ENCODE peak calls at places on chromosomes 3 and 15, in five cellular contexts. One of them, this sample, is unnamed.

GRCh38 chr3:63151893-63152292 is 126.2 kb upstream of the SYNPR start:
- DNase-seq in heart left ventricle: no peak
- DNase-seq in cardiac fibroblast: no peak
- DNase-seq in stomach: no peak
- DNase-seq in A549: no peak
- DNase-seq in this sample: no peak

GRCh38 chr3:45119824-45120614 is 26.2 kb downstream of the CDCP1 start:
- DNase-seq in heart left ventricle: no peak
- DNase-seq in cardiac fibroblast: peak
- DNase-seq in stomach: no peak
- DNase-seq in A549: no peak
- DNase-seq in this sample: no peak

GRCh38 chr15:72813345-72814004 is 29.9 kb upstream of the ADPGK start:
- DNase-seq in heart left ventricle: no peak
- DNase-seq in cardiac fibroblast: no peak
- DNase-seq in stomach: no peak
- DNase-seq in A549: no peak
- DNase-seq in this sample: no peak

GRCh38 chr3:12339701-12340480 is 51.0 kb downstream of the PPARG start:
- DNase-seq in heart left ventricle: no peak
- DNase-seq in cardiac fibroblast: no peak
- DNase-seq in stomach: no peak
- DNase-seq in A549: no peak
- DNase-seq in this sample: no peak

GRCh38 chr3:53255360-53255774 is 455 bp downstream of the TKT start:
- DNase-seq in heart left ventricle: peak
- DNase-seq in cardiac fibroblast: peak
- DNase-seq in stomach: peak
- DNase-seq in A549: no peak
- DNase-seq in this sample: no peak

GRCh38 chr15:76060098-76060989 is 559 bp downstream of the TMEM266 start:
- DNase-seq in heart left ventricle: no peak
- DNase-seq in cardiac fibroblast: no peak
- DNase-seq in stomach: no peak
- DNase-seq in A549: peak
- DNase-seq in this sample: no peak

GRCh38 chr15:35546581-35547381 is 816 bp upstream of the DPH6 start:
- DNase-seq in heart left ventricle: peak
- DNase-seq in cardiac fibroblast: no peak
- DNase-seq in stomach: no peak
- DNase-seq in A549: no peak
- DNase-seq in this sample: no peak

GRCh38 chr3:69092030-69092513 is 7.3 kb downstream of the ARL6IP5 start:
- DNase-seq in heart left ventricle: no peak
- DNase-seq in cardiac fibroblast: no peak
- DNase-seq in stomach: no peak
- DNase-seq in A549: no peak
- DNase-seq in this sample: no peak

GRCh38 chr3:188905580-188905979 is 266.2 kb upstream of the TPRG1 start:
- DNase-seq in heart left ventricle: no peak
- DNase-seq in cardiac fibroblast: no peak
- DNase-seq in stomach: no peak
- DNase-seq in A549: no peak
- DNase-seq in this sample: no peak

GRCh38 chr3:5068531-5068930 is 53.6 kb upstream of the ARL8B start:
- DNase-seq in heart left ventricle: no peak
- DNase-seq in cardiac fibroblast: no peak
- DNase-seq in stomach: no peak
- DNase-seq in A549: no peak
- DNase-seq in this sample: no peak
- TF ChIP-seq CTCF in heart left ventricle: no peak
- TF ChIP-seq CTCF in cardiac fibroblast: no peak
- TF ChIP-seq CTCF in stomach: no peak
- TF ChIP-seq CTCF in A549: no peak
- TF ChIP-seq CTCF in this sample: no peak

GRCh38 chr3:138331143-138331894 is 1.7 kb upstream of the NME9 start:
- DNase-seq in heart left ventricle: no peak
- DNase-seq in cardiac fibroblast: peak
- DNase-seq in stomach: no peak
- DNase-seq in A549: peak
- DNase-seq in this sample: no peak
- TF ChIP-seq CTCF in heart left ventricle: no peak
- TF ChIP-seq CTCF in cardiac fibroblast: peak
- TF ChIP-seq CTCF in stomach: no peak
- TF ChIP-seq CTCF in A549: no peak
- TF ChIP-seq CTCF in this sample: peak

DNA sequence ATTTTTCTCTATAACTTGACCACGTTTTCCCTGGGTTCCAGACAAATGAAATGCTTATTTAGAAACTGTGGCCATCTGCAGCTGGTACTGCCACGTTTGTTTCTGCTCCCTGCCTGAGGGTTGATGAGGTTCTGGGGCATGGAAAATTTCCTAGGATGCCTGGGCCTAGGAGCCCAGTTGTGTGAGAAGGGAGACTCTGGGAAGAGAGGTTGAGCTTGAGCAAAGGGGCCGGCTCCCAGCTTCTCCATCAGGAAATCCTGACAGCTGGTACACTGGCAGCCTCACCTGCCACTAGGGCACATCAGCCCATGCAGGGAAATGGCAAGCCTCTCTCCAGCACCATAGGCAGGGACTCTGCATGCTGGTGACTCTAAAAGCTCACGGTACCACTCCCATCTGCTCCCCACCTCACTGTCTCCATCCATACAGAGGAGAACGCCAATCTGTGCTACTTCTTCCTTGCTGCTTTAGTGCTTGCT is 165.4 kb upstream of the PPP2R3A start:
- DNase-seq in heart left ventricle: no peak
- DNase-seq in cardiac fibroblast: no peak
- DNase-seq in stomach: no peak
- DNase-seq in A549: no peak
- DNase-seq in this sample: no peak
- TF ChIP-seq CTCF in heart left ventricle: no peak
- TF ChIP-seq CTCF in cardiac fibroblast: no peak
- TF ChIP-seq CTCF in stomach: no peak
- TF ChIP-seq CTCF in A549: no peak
- TF ChIP-seq CTCF in this sample: no peak

GRCh38 chr3:133573629-133574194 is at the start of gene CDV3:
- DNase-seq in heart left ventricle: no peak
- DNase-seq in cardiac fibroblast: no peak
- DNase-seq in stomach: no peak
- DNase-seq in A549: no peak
- DNase-seq in this sample: no peak

GRCh38 chr3:133574260-133574881 is 885 bp downstream of the CDV3 start:
- DNase-seq in heart left ventricle: peak
- DNase-seq in cardiac fibroblast: peak
- DNase-seq in stomach: peak
- DNase-seq in A549: peak
- DNase-seq in this sample: peak

GRCh38 chr3:133575121-133575520 is 1.6 kb downstream of the CDV3 start:
- DNase-seq in heart left ventricle: no peak
- DNase-seq in cardiac fibroblast: peak
- DNase-seq in stomach: no peak
- DNase-seq in A549: no peak
- DNase-seq in this sample: no peak

GRCh38 chr3:133572158-133573053 is 1.1 kb upstream of the CDV3 start:
- DNase-seq in heart left ventricle: no peak
- DNase-seq in cardiac fibroblast: peak
- DNase-seq in stomach: no peak
- DNase-seq in A549: peak
- DNase-seq in this sample: peak

DNA sequence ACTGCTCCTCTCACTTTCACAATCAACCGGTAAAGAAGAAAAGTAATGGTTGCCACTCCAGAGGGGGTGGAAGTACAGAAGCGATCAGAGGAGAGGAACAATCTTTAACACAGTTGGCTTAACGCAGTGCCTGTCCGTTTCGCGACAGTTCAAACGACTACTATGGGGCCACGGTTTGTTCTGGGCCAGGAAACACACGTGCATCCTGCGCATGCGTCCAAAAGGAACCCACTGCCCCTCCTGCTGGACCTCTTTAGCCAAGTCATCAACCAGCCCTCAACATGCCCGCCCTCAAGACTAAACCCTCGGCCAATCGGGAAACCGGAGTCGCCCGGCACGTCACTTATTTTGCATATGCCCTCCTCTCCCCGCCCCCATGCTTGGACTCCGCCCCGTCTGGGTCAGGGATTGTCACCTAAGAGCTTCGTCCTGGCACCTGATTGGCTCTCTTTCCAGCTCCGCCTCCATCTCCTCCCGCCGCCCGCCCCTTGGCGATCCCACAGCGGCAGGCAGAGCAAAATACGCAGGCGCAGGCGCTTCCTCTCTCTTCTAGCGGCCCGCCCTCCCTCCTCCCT is 345 bp upstream of the CDV3 start:
- DNase-seq in heart left ventricle: peak
- DNase-seq in cardiac fibroblast: peak
- DNase-seq in stomach: peak
- DNase-seq in A549: peak
- DNase-seq in this sample: peak
- TF ChIP-seq CTCF in heart left ventricle: peak
- TF ChIP-seq CTCF in cardiac fibroblast: peak
- TF ChIP-seq CTCF in stomach: no peak
- TF ChIP-seq CTCF in A549: no peak
- TF ChIP-seq CTCF in this sample: peak

This sample was measured in Calu3.